ENCODE peak calls at places on chromosomes 3 and 15, in six cellular contexts. One of them, this sample, is unnamed.

GRCh38 chr3:39378092-39378491 is 5.1 kb upstream of the SLC25A38 start:
- DNase-seq in foreskin fibroblast: peak
- DNase-seq in upper lobe of left lung: no peak
- DNase-seq in IMR-90: peak
- DNase-seq in WTC11: peak
- DNase-seq in heart left ventricle: no peak
- DNase-seq in this sample: peak

GRCh38 chr3:12670789-12671450 is 7.0 kb upstream of the RAF1 start:
- DNase-seq in foreskin fibroblast: no peak
- DNase-seq in WTC11: no peak
- DNase-seq in IMR-90: no peak
- DNase-seq in upper lobe of left lung: no peak
- DNase-seq in heart left ventricle: peak
- DNase-seq in this sample: no peak

GRCh38 chr15:70412717-70413266 is 315.1 kb upstream of the TLE3 start:
- DNase-seq in heart left ventricle: no peak
- DNase-seq in upper lobe of left lung: no peak
- DNase-seq in foreskin fibroblast: no peak
- DNase-seq in IMR-90: no peak
- DNase-seq in WTC11: no peak
- DNase-seq in this sample: no peak

GRCh38 chr3:141372656-141373055 is 4.4 kb downstream of the ZBTB38 start:
- DNase-seq in WTC11: no peak
- DNase-seq in foreskin fibroblast: no peak
- DNase-seq in IMR-90: no peak
- DNase-seq in upper lobe of left lung: no peak
- DNase-seq in heart left ventricle: no peak
- DNase-seq in this sample: no peak

GRCh38 chr3:141644931-141645330 is 93.2 kb upstream of the RNF7 start:
- DNase-seq in WTC11: peak
- DNase-seq in heart left ventricle: peak
- DNase-seq in foreskin fibroblast: peak
- DNase-seq in IMR-90: peak
- DNase-seq in upper lobe of left lung: peak
- DNase-seq in this sample: peak

GRCh38 chr3:40719660-40720287 is 195.0 kb downstream of the ZNF621 start:
- DNase-seq in foreskin fibroblast: peak
- DNase-seq in WTC11: peak
- DNase-seq in heart left ventricle: no peak
- DNase-seq in upper lobe of left lung: no peak
- DNase-seq in IMR-90: no peak
- DNase-seq in this sample: no peak

GRCh38 chr3:94082412-94082937 is 19.6 kb downstream of the NSUN3 start:
- DNase-seq in foreskin fibroblast: no peak
- DNase-seq in upper lobe of left lung: no peak
- DNase-seq in IMR-90: no peak
- DNase-seq in heart left ventricle: no peak
- DNase-seq in WTC11: no peak
- DNase-seq in this sample: no peak

GRCh38 chr15:95347846-95348245 is 982.7 kb upstream of the NR2F2 start:
- DNase-seq in WTC11: no peak
- DNase-seq in IMR-90: no peak
- DNase-seq in heart left ventricle: no peak
- DNase-seq in upper lobe of left lung: no peak
- DNase-seq in foreskin fibroblast: no peak
- DNase-seq in this sample: no peak

GRCh38 chr15:77844798-77845446 is 212.2 kb upstream of the LINGO1 start:
- DNase-seq in IMR-90: no peak
- DNase-seq in heart left ventricle: no peak
- DNase-seq in WTC11: no peak
- DNase-seq in foreskin fibroblast: no peak
- DNase-seq in upper lobe of left lung: no peak
- DNase-seq in this sample: no peak

GRCh38 chr3:24145981-24146822 is 201.1 kb downstream of the NR1D2 start:
- DNase-seq in foreskin fibroblast: peak
- DNase-seq in IMR-90: peak
- DNase-seq in upper lobe of left lung: no peak
- DNase-seq in WTC11: no peak
- DNase-seq in heart left ventricle: no peak
- DNase-seq in this sample: peak

GRCh38 chr3:18556503-18556902 is 131.4 kb upstream of the SATB1 start:
- DNase-seq in upper lobe of left lung: no peak
- DNase-seq in IMR-90: no peak
- DNase-seq in foreskin fibroblast: no peak
- DNase-seq in WTC11: no peak
- DNase-seq in heart left ventricle: no peak
- DNase-seq in this sample: no peak

GRCh38 chr3:144104679-144105078 is 133.1 kb downstream of the DIPK2A start:
- DNase-seq in IMR-90: no peak
- DNase-seq in upper lobe of left lung: no peak
- DNase-seq in WTC11: no peak
- DNase-seq in foreskin fibroblast: no peak
- DNase-seq in heart left ventricle: no peak
- DNase-seq in this sample: no peak

GRCh38 chr3:27715454-27715806 is 6.7 kb downstream of the EOMES start:
- DNase-seq in heart left ventricle: no peak
- DNase-seq in upper lobe of left lung: no peak
- DNase-seq in WTC11: no peak
- DNase-seq in IMR-90: no peak
- DNase-seq in foreskin fibroblast: no peak
- DNase-seq in this sample: no peak

GRCh38 chr15:44532689-44533088 is 4.3 kb upstream of the EIF3J start:
- DNase-seq in foreskin fibroblast: no peak
- DNase-seq in upper lobe of left lung: no peak
- DNase-seq in heart left ventricle: no peak
- DNase-seq in WTC11: no peak
- DNase-seq in IMR-90: no peak
- DNase-seq in this sample: no peak
- TF ChIP-seq CTCF in foreskin fibroblast: no peak
- TF ChIP-seq CTCF in upper lobe of left lung: no peak
- TF ChIP-seq CTCF in heart left ventricle: no peak
- TF ChIP-seq CTCF in WTC11: no peak
- TF ChIP-seq CTCF in IMR-90: no peak
- TF ChIP-seq CTCF in this sample: peak

DNA sequence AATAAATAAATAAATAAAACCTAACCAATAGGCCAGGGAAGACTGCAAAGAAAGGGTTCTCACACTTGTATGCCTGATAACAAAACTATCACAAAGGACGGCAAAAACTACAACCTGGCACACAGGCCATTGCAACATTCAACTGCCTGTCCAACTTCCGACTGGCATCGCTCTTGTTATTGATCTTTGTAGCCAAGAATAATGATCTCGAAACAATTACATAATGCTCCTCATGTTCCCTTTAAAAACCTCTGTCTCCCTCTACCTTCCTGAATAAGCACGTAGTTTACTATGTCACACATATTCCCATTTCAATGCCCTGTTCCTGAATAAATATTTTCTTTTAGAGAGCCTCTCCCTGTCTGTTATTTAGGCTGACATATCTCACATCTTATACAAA is 74.3 kb downstream of the B3GNT5 start:
- DNase-seq in IMR-90: no peak
- DNase-seq in heart left ventricle: no peak
- DNase-seq in WTC11: no peak
- DNase-seq in foreskin fibroblast: no peak
- DNase-seq in upper lobe of left lung: no peak
- DNase-seq in this sample: no peak
- TF ChIP-seq CTCF in IMR-90: no peak
- TF ChIP-seq CTCF in heart left ventricle: no peak
- TF ChIP-seq CTCF in WTC11: no peak
- TF ChIP-seq CTCF in foreskin fibroblast: no peak
- TF ChIP-seq CTCF in upper lobe of left lung: no peak
- TF ChIP-seq CTCF in this sample: no peak

DNA sequence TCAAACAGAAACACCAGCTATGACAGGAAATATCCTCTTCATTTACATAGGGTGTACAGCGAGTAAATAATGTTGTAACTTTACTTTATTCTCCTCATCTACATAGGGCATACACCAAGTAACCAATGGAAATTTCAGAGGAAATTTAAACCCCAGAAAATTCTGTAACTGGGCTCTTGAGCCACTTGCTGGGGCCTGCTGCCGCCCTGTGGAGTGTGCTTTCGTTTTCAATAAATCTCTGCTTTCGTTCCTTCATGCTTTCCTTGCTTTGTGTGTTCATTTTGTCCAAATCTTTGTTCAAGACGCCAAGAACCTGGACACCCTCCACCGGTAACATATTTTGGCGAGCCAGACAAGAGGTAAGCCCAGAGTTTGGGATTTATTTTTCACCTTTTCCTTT is 990.4 kb upstream of the CADM2 start:
- DNase-seq in WTC11: no peak
- DNase-seq in IMR-90: no peak
- DNase-seq in upper lobe of left lung: no peak
- DNase-seq in foreskin fibroblast: peak
- DNase-seq in heart left ventricle: no peak
- DNase-seq in this sample: no peak
- TF ChIP-seq CTCF in WTC11: no peak
- TF ChIP-seq CTCF in IMR-90: no peak
- TF ChIP-seq CTCF in upper lobe of left lung: no peak
- TF ChIP-seq CTCF in foreskin fibroblast: no peak
- TF ChIP-seq CTCF in heart left ventricle: no peak
- TF ChIP-seq CTCF in this sample: no peak

GRCh38 chr15:84982301-84982920 is 755 bp downstream of the PDE8A start:
- DNase-seq in heart left ventricle: peak
- DNase-seq in foreskin fibroblast: peak
- DNase-seq in WTC11: no peak
- DNase-seq in IMR-90: peak
- DNase-seq in upper lobe of left lung: no peak
- DNase-seq in this sample: no peak

GRCh38 chr15:84983299-84983698 is 1.6 kb downstream of the PDE8A start:
- DNase-seq in upper lobe of left lung: no peak
- DNase-seq in WTC11: no peak
- DNase-seq in IMR-90: no peak
- DNase-seq in heart left ventricle: no peak
- DNase-seq in foreskin fibroblast: no peak
- DNase-seq in this sample: no peak

GRCh38 chr15:84981054-84981710 is 474 bp upstream of the PDE8A start:
- DNase-seq in heart left ventricle: peak
- DNase-seq in WTC11: peak
- DNase-seq in IMR-90: peak
- DNase-seq in upper lobe of left lung: peak
- DNase-seq in foreskin fibroblast: peak
- DNase-seq in this sample: peak

GRCh38 chr15:84980196-84981053 is 1.2 kb upstream of the PDE8A start:
- DNase-seq in heart left ventricle: peak
- DNase-seq in IMR-90: peak
- DNase-seq in foreskin fibroblast: peak
- DNase-seq in upper lobe of left lung: peak
- DNase-seq in WTC11: peak
- DNase-seq in this sample: peak

DNA sequence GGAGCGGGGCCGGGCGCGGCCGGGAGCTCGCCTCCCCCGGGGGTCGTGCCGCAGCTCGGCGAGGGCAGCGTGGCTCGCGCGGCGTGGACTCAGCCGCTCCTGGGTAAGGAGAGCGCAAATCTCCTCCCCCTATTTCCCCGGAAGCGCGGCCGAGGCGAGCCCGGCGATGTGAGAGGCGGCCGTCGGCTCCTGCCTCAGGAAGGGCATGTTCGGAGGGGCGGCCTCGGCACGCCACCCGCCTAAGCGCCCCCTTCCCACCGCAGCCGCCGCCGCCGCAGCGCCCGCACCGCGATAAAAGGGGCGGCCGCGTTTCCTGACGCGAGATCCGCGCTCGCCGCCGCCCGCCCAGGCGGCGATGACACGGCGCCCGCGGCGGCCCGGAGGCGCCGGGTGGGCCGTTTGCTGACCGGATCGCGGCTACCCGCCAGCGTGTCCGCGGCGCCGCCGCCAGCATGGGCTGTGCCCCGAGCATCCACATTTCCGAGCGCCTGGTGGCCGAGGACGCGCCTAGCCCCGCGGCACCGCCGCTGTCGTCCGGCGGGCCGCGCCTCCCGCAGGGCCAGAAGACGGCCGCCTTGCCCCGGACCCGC is at the start of gene PDE8A:
- DNase-seq in upper lobe of left lung: peak
- DNase-seq in foreskin fibroblast: peak
- DNase-seq in WTC11: peak
- DNase-seq in IMR-90: peak
- DNase-seq in heart left ventricle: peak
- DNase-seq in this sample: peak
- TF ChIP-seq CTCF in upper lobe of left lung: peak
- TF ChIP-seq CTCF in foreskin fibroblast: no peak
- TF ChIP-seq CTCF in WTC11: no peak
- TF ChIP-seq CTCF in IMR-90: no peak
- TF ChIP-seq CTCF in heart left ventricle: no peak
- TF ChIP-seq CTCF in this sample: peak

GRCh38 chr3:142849148-142849547 is 39.7 kb downstream of the PCOLCE2 start:
- DNase-seq in foreskin fibroblast: no peak
- DNase-seq in IMR-90: no peak
- DNase-seq in WTC11: no peak
- DNase-seq in heart left ventricle: no peak
- DNase-seq in upper lobe of left lung: no peak
- DNase-seq in this sample: no peak

GRCh38 chr3:142846779-142847577 is 41.9 kb downstream of the PCOLCE2 start:
- DNase-seq in WTC11: no peak
- DNase-seq in upper lobe of left lung: no peak
- DNase-seq in heart left ventricle: no peak
- DNase-seq in foreskin fibroblast: no peak
- DNase-seq in IMR-90: no peak
- DNase-seq in this sample: no peak

GRCh38 chr3:142844339-142844977 is 44.4 kb downstream of the PCOLCE2 start:
- DNase-seq in WTC11: no peak
- DNase-seq in upper lobe of left lung: no peak
- DNase-seq in heart left ventricle: no peak
- DNase-seq in IMR-90: peak
- DNase-seq in foreskin fibroblast: peak
- DNase-seq in this sample: peak
- TF ChIP-seq CTCF in WTC11: no peak
- TF ChIP-seq CTCF in upper lobe of left lung: no peak
- TF ChIP-seq CTCF in heart left ventricle: no peak
- TF ChIP-seq CTCF in IMR-90: peak
- TF ChIP-seq CTCF in foreskin fibroblast: peak
- TF ChIP-seq CTCF in this sample: peak

This sample was measured in HFFc6.